ENCODE peak calls at places on chromosomes 11 and 22, in nine cellular contexts. One of them, this sample, is unnamed.

GRCh38 chr11:118842369-118842768 is 41.3 kb upstream of the CXCR5 start:
- DNase-seq in CD8-positive, alpha-beta T cell: no peak
- DNase-seq in PC-9: no peak
- DNase-seq in heart left ventricle: no peak
- DNase-seq in brain microvascular endothelial cell: no peak
- DNase-seq in right cardiac atrium: no peak
- DNase-seq in right lobe of liver: no peak
- DNase-seq in upper lobe of right lung: no peak
- DNase-seq in naive thymus-derived CD4-positive, alpha-beta T cell: no peak
- DNase-seq in this sample: peak

GRCh38 chr22:48719978-48720661 is 1107.6 kb downstream of the BRD1 start:
- DNase-seq in naive thymus-derived CD4-positive, alpha-beta T cell: no peak
- DNase-seq in right cardiac atrium: peak
- DNase-seq in upper lobe of right lung: peak
- DNase-seq in heart left ventricle: no peak
- DNase-seq in CD8-positive, alpha-beta T cell: no peak
- DNase-seq in PC-9: no peak
- DNase-seq in brain microvascular endothelial cell: no peak
- DNase-seq in right lobe of liver: no peak
- DNase-seq in this sample: no peak

GRCh38 chr11:69297926-69298777 is 4.2 kb downstream of the MYEOV start:
- DNase-seq in upper lobe of right lung: peak
- DNase-seq in naive thymus-derived CD4-positive, alpha-beta T cell: no peak
- DNase-seq in brain microvascular endothelial cell: peak
- DNase-seq in right lobe of liver: peak
- DNase-seq in heart left ventricle: peak
- DNase-seq in right cardiac atrium: peak
- DNase-seq in CD8-positive, alpha-beta T cell: no peak
- DNase-seq in PC-9: peak
- DNase-seq in this sample: peak

GRCh38 chr22:20128619-20128901 is 3.0 kb upstream of the ZDHHC8 start:
- DNase-seq in right lobe of liver: no peak
- DNase-seq in right cardiac atrium: no peak
- DNase-seq in CD8-positive, alpha-beta T cell: no peak
- DNase-seq in brain microvascular endothelial cell: no peak
- DNase-seq in naive thymus-derived CD4-positive, alpha-beta T cell: no peak
- DNase-seq in PC-9: no peak
- DNase-seq in heart left ventricle: no peak
- DNase-seq in upper lobe of right lung: no peak
- DNase-seq in this sample: no peak

GRCh38 chr11:17655682-17656081 is 63.7 kb upstream of the MYOD1 start:
- DNase-seq in heart left ventricle: no peak
- DNase-seq in upper lobe of right lung: no peak
- DNase-seq in right cardiac atrium: no peak
- DNase-seq in PC-9: no peak
- DNase-seq in brain microvascular endothelial cell: no peak
- DNase-seq in CD8-positive, alpha-beta T cell: no peak
- DNase-seq in right lobe of liver: no peak
- DNase-seq in naive thymus-derived CD4-positive, alpha-beta T cell: no peak
- DNase-seq in this sample: no peak

GRCh38 chr22:44724859-44725258 is 22.9 kb downstream of the PRR5 start:
- DNase-seq in CD8-positive, alpha-beta T cell: no peak
- DNase-seq in PC-9: no peak
- DNase-seq in naive thymus-derived CD4-positive, alpha-beta T cell: no peak
- DNase-seq in brain microvascular endothelial cell: no peak
- DNase-seq in right lobe of liver: peak
- DNase-seq in right cardiac atrium: peak
- DNase-seq in heart left ventricle: no peak
- DNase-seq in upper lobe of right lung: no peak
- DNase-seq in this sample: no peak

GRCh38 chr11:117701781-117702180 is 95.2 kb downstream of the DSCAML1 start:
- DNase-seq in CD8-positive, alpha-beta T cell: no peak
- DNase-seq in heart left ventricle: no peak
- DNase-seq in brain microvascular endothelial cell: no peak
- DNase-seq in naive thymus-derived CD4-positive, alpha-beta T cell: no peak
- DNase-seq in upper lobe of right lung: no peak
- DNase-seq in right lobe of liver: no peak
- DNase-seq in PC-9: no peak
- DNase-seq in right cardiac atrium: no peak
- DNase-seq in this sample: no peak

GRCh38 chr11:83051760-83052671 is 19.7 kb downstream of the RAB30 start:
- DNase-seq in brain microvascular endothelial cell: peak
- DNase-seq in PC-9: no peak
- DNase-seq in right cardiac atrium: peak
- DNase-seq in heart left ventricle: peak
- DNase-seq in right lobe of liver: no peak
- DNase-seq in CD8-positive, alpha-beta T cell: no peak
- DNase-seq in naive thymus-derived CD4-positive, alpha-beta T cell: no peak
- DNase-seq in upper lobe of right lung: no peak
- DNase-seq in this sample: peak

GRCh38 chr11:11334607-11335006 is 18.4 kb downstream of the CSNK2A3 start:
- DNase-seq in brain microvascular endothelial cell: no peak
- DNase-seq in PC-9: no peak
- DNase-seq in upper lobe of right lung: no peak
- DNase-seq in CD8-positive, alpha-beta T cell: no peak
- DNase-seq in naive thymus-derived CD4-positive, alpha-beta T cell: no peak
- DNase-seq in right lobe of liver: no peak
- DNase-seq in heart left ventricle: no peak
- DNase-seq in right cardiac atrium: no peak
- DNase-seq in this sample: no peak

GRCh38 chr22:46580940-46581579 is 39.1 kb upstream of the GRAMD4 start:
- DNase-seq in upper lobe of right lung: no peak
- DNase-seq in heart left ventricle: no peak
- DNase-seq in right cardiac atrium: peak
- DNase-seq in PC-9: no peak
- DNase-seq in CD8-positive, alpha-beta T cell: no peak
- DNase-seq in naive thymus-derived CD4-positive, alpha-beta T cell: no peak
- DNase-seq in brain microvascular endothelial cell: no peak
- DNase-seq in right lobe of liver: no peak
- DNase-seq in this sample: no peak

GRCh38 chr11:84719935-84720577 is 907.1 kb downstream of the DLG2 start:
- DNase-seq in right lobe of liver: no peak
- DNase-seq in heart left ventricle: peak
- DNase-seq in brain microvascular endothelial cell: no peak
- DNase-seq in naive thymus-derived CD4-positive, alpha-beta T cell: no peak
- DNase-seq in right cardiac atrium: peak
- DNase-seq in CD8-positive, alpha-beta T cell: no peak
- DNase-seq in PC-9: no peak
- DNase-seq in upper lobe of right lung: no peak
- DNase-seq in this sample: peak
- H3K27ac ChIP-seq in right lobe of liver: no peak
- H3K27ac ChIP-seq in heart left ventricle: no peak
- H3K27ac ChIP-seq in brain microvascular endothelial cell: no peak
- H3K27ac ChIP-seq in naive thymus-derived CD4-positive, alpha-beta T cell: no peak
- H3K27ac ChIP-seq in right cardiac atrium: no peak
- H3K27ac ChIP-seq in CD8-positive, alpha-beta T cell: no peak
- H3K27ac ChIP-seq in PC-9: no peak
- H3K27ac ChIP-seq in upper lobe of right lung: no peak
- H3K27ac ChIP-seq in this sample: no peak

GRCh38 chr22:42282252-42282942 is 11.9 kb upstream of the TCF20 start:
- DNase-seq in right cardiac atrium: peak
- DNase-seq in brain microvascular endothelial cell: no peak
- DNase-seq in heart left ventricle: no peak
- DNase-seq in naive thymus-derived CD4-positive, alpha-beta T cell: no peak
- DNase-seq in CD8-positive, alpha-beta T cell: no peak
- DNase-seq in upper lobe of right lung: peak
- DNase-seq in PC-9: no peak
- DNase-seq in right lobe of liver: peak
- DNase-seq in this sample: peak

GRCh38 chr22:42284230-42284591 is 13.8 kb upstream of the TCF20 start:
- DNase-seq in naive thymus-derived CD4-positive, alpha-beta T cell: no peak
- DNase-seq in CD8-positive, alpha-beta T cell: no peak
- DNase-seq in heart left ventricle: no peak
- DNase-seq in right lobe of liver: no peak
- DNase-seq in PC-9: no peak
- DNase-seq in upper lobe of right lung: no peak
- DNase-seq in brain microvascular endothelial cell: no peak
- DNase-seq in right cardiac atrium: no peak
- DNase-seq in this sample: no peak

GRCh38 chr22:42281706-42282251 is 11.3 kb upstream of the TCF20 start:
- DNase-seq in naive thymus-derived CD4-positive, alpha-beta T cell: no peak
- DNase-seq in upper lobe of right lung: peak
- DNase-seq in brain microvascular endothelial cell: no peak
- DNase-seq in heart left ventricle: no peak
- DNase-seq in right cardiac atrium: peak
- DNase-seq in PC-9: no peak
- DNase-seq in CD8-positive, alpha-beta T cell: no peak
- DNase-seq in right lobe of liver: no peak
- DNase-seq in this sample: no peak

GRCh38 chr22:42283288-42284229 is 13.1 kb upstream of the TCF20 start:
- DNase-seq in brain microvascular endothelial cell: no peak
- DNase-seq in right cardiac atrium: peak
- DNase-seq in upper lobe of right lung: peak
- DNase-seq in CD8-positive, alpha-beta T cell: no peak
- DNase-seq in heart left ventricle: no peak
- DNase-seq in right lobe of liver: no peak
- DNase-seq in naive thymus-derived CD4-positive, alpha-beta T cell: peak
- DNase-seq in PC-9: no peak
- DNase-seq in this sample: no peak

GRCh38 chr22:42282943-42283287 is 12.5 kb upstream of the TCF20 start:
- DNase-seq in naive thymus-derived CD4-positive, alpha-beta T cell: no peak
- DNase-seq in brain microvascular endothelial cell: no peak
- DNase-seq in PC-9: no peak
- DNase-seq in upper lobe of right lung: peak
- DNase-seq in heart left ventricle: no peak
- DNase-seq in right lobe of liver: no peak
- DNase-seq in right cardiac atrium: no peak
- DNase-seq in CD8-positive, alpha-beta T cell: no peak
- DNase-seq in this sample: no peak
- H3K4me3 ChIP-seq in naive thymus-derived CD4-positive, alpha-beta T cell: no peak
- H3K4me3 ChIP-seq in brain microvascular endothelial cell: no peak
- H3K4me3 ChIP-seq in PC-9: no peak
- H3K4me3 ChIP-seq in upper lobe of right lung: peak
- H3K4me3 ChIP-seq in heart left ventricle: no peak
- H3K4me3 ChIP-seq in right lobe of liver: no peak
- H3K4me3 ChIP-seq in right cardiac atrium: peak
- H3K4me3 ChIP-seq in CD8-positive, alpha-beta T cell: no peak
- H3K4me3 ChIP-seq in this sample: peak

GRCh38 chr11:76713499-76713898 is 43.0 kb upstream of the LRRC32 start:
- DNase-seq in right cardiac atrium: no peak
- DNase-seq in naive thymus-derived CD4-positive, alpha-beta T cell: no peak
- DNase-seq in PC-9: no peak
- DNase-seq in CD8-positive, alpha-beta T cell: no peak
- DNase-seq in upper lobe of right lung: no peak
- DNase-seq in brain microvascular endothelial cell: no peak
- DNase-seq in heart left ventricle: no peak
- DNase-seq in right lobe of liver: no peak
- DNase-seq in this sample: no peak

GRCh38 chr11:76712125-76712524 is 41.6 kb upstream of the LRRC32 start:
- DNase-seq in heart left ventricle: no peak
- DNase-seq in naive thymus-derived CD4-positive, alpha-beta T cell: no peak
- DNase-seq in right lobe of liver: no peak
- DNase-seq in CD8-positive, alpha-beta T cell: no peak
- DNase-seq in upper lobe of right lung: no peak
- DNase-seq in PC-9: no peak
- DNase-seq in brain microvascular endothelial cell: no peak
- DNase-seq in right cardiac atrium: no peak
- DNase-seq in this sample: no peak

GRCh38 chr11:76717369-76717768 is 46.8 kb upstream of the LRRC32 start:
- DNase-seq in heart left ventricle: no peak
- DNase-seq in upper lobe of right lung: no peak
- DNase-seq in brain microvascular endothelial cell: no peak
- DNase-seq in right lobe of liver: no peak
- DNase-seq in PC-9: no peak
- DNase-seq in naive thymus-derived CD4-positive, alpha-beta T cell: no peak
- DNase-seq in CD8-positive, alpha-beta T cell: no peak
- DNase-seq in right cardiac atrium: no peak
- DNase-seq in this sample: no peak

GRCh38 chr11:76716268-76716667 is 45.7 kb upstream of the LRRC32 start:
- DNase-seq in CD8-positive, alpha-beta T cell: no peak
- DNase-seq in right lobe of liver: no peak
- DNase-seq in naive thymus-derived CD4-positive, alpha-beta T cell: no peak
- DNase-seq in upper lobe of right lung: no peak
- DNase-seq in heart left ventricle: no peak
- DNase-seq in brain microvascular endothelial cell: no peak
- DNase-seq in PC-9: no peak
- DNase-seq in right cardiac atrium: no peak
- DNase-seq in this sample: no peak

DNA sequence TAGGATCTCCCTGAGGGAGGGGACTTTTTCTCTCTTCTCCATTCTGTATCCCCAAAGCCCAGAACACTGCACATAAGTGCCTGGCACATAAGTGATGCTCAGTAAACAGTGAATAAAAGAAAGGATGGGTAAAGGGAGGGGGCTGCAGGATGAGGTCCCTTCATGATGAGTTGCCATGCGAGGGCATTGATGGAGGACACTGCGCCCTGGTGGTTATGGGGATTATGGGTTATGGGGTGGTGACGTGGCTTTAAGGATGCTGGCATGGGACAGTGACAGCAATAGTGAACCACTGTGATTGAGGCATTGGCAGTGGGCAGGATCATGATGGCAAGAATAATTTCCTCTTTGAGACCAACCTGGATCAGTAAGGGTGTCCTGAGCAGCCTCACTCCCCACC is 43.9 kb upstream of the LRRC32 start:
- DNase-seq in PC-9: no peak
- DNase-seq in upper lobe of right lung: no peak
- DNase-seq in brain microvascular endothelial cell: no peak
- DNase-seq in right lobe of liver: no peak
- DNase-seq in heart left ventricle: no peak
- DNase-seq in CD8-positive, alpha-beta T cell: no peak
- DNase-seq in naive thymus-derived CD4-positive, alpha-beta T cell: no peak
- DNase-seq in right cardiac atrium: no peak
- DNase-seq in this sample: no peak
- H3K27ac ChIP-seq in PC-9: no peak
- H3K27ac ChIP-seq in upper lobe of right lung: no peak
- H3K27ac ChIP-seq in brain microvascular endothelial cell: no peak
- H3K27ac ChIP-seq in right lobe of liver: no peak
- H3K27ac ChIP-seq in heart left ventricle: no peak
- H3K27ac ChIP-seq in CD8-positive, alpha-beta T cell: no peak
- H3K27ac ChIP-seq in naive thymus-derived CD4-positive, alpha-beta T cell: no peak
- H3K27ac ChIP-seq in right cardiac atrium: no peak
- H3K27ac ChIP-seq in this sample: no peak

DNA sequence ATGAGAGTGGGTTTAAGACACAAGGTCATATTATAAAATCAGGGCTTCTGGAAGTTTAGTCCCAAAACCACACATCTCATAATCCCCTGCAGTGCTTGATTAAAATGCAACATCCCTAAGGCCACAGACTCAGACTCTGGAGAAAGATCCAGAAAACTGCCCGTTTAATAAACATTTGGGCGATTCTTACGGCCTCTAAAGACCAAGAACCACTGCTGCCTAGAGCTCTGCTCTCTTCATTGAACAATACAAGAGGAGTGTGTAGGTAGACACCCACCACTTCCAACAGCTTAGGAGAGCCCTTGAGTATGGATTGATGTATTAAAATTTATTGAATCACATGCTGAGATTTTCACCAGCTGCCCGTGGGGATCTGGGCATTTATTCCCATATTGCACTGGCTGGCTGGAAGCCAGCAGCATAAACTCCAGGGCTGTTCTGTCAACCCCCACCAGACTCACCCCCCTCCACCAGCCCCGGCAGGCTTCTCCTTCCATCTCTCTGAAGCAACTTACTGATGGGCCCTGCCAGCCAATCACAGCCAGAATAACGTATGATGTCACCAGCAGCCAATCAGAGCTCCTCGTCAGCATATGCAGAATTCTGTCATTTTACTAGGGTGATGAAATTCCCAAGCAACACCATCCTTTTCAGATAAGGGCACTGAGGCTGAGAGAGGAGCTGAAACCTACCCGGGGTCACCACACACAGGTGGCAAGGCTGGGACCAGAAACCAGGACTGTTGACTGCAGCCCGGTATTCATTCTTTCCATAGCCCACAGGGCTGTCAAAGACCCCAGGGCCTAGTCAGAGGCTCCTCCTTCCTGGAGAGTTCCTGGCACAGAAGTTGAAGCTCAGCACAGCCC is 749 bp upstream of the BEST1 start:
- DNase-seq in upper lobe of right lung: peak
- DNase-seq in naive thymus-derived CD4-positive, alpha-beta T cell: no peak
- DNase-seq in CD8-positive, alpha-beta T cell: no peak
- DNase-seq in PC-9: no peak
- DNase-seq in brain microvascular endothelial cell: peak
- DNase-seq in right lobe of liver: no peak
- DNase-seq in right cardiac atrium: peak
- DNase-seq in heart left ventricle: peak
- DNase-seq in this sample: peak
- H3K4me3 ChIP-seq in upper lobe of right lung: no peak
- H3K4me3 ChIP-seq in naive thymus-derived CD4-positive, alpha-beta T cell: no peak
- H3K4me3 ChIP-seq in CD8-positive, alpha-beta T cell: no peak
- H3K4me3 ChIP-seq in PC-9: no peak
- H3K4me3 ChIP-seq in brain microvascular endothelial cell: no peak
- H3K4me3 ChIP-seq in right lobe of liver: no peak
- H3K4me3 ChIP-seq in right cardiac atrium: no peak
- H3K4me3 ChIP-seq in heart left ventricle: no peak
- H3K4me3 ChIP-seq in this sample: no peak